ENCODE peak calls at places on chromosomes 11 and 22, in eight cellular contexts. J, K, O, I, V, F, Y and L are unnamed samples.

GRCh38 chr22:39135092-39135896 is 17.2 kb downstream of the CBX7 start:
- DNase-seq in O (peak), I (peak), K (peak), J (no peak), V (no peak), Y (peak), F (peak), L (peak)

GRCh38 chr11:63667993-63668392 is 3.2 kb downstream of the ATL3 start:
- DNase-seq in I (no peak), K (peak), F (peak), O (peak), V (peak), Y (peak), J (no peak), L (peak)

GRCh38 chr11:89381094-89381493 is 110.1 kb downstream of the NOX4 start:
- DNase-seq in O (peak), J (no peak), K (peak), Y (peak), V (peak), I (no peak), F (peak), L (peak)

GRCh38 chr11:72813740-72814138 is 472 bp upstream of the ATG16L2 start:
- DNase-seq in I (peak), Y (peak), K (peak), F (peak), O (peak), V (peak), J (peak), L (peak)

GRCh38 chr22:36156119-36156514 is 4.4 kb downstream of the APOL3 start:
- DNase-seq in F (no peak), Y (no peak), O (no peak), V (no peak), K (no peak), I (no peak), J (no peak), L (no peak)

GRCh38 chr11:64607381-64608259 is 16.6 kb downstream of the SLC22A12 start:
- DNase-seq in J (no peak), V (no peak), K (no peak), O (no peak), Y (no peak), F (peak), I (no peak), L (peak)

GRCh38 chr11:46239801-46240061 is 37.7 kb upstream of the CREB3L1 start:
- DNase-seq in F (no peak), K (no peak), V (peak), J (no peak), I (no peak), O (peak), Y (no peak), L (peak)

GRCh38 chr11:47507868-47508594 is 44.9 kb downstream of the CELF1 start:
- DNase-seq in V (no peak), J (no peak), F (no peak), O (no peak), I (no peak), K (no peak), Y (no peak), L (no peak)

GRCh38 chr11:33687733-33688479 is 12.7 kb downstream of the C11orf91 start:
- DNase-seq in K (peak), I (peak), O (peak), F (peak), J (no peak), Y (peak), V (peak), L (peak)

GRCh38 chr11:120929664-120930154 is 94.2 kb upstream of the TBCEL start:
- DNase-seq in Y (peak), V (peak), F (peak), K (peak), O (peak), I (peak), J (peak), L (peak)

GRCh38 chr11:27571151-27571840 is 64.7 kb upstream of the LIN7C start:
- DNase-seq in Y (no peak), I (no peak), V (no peak), O (no peak), J (no peak), F (peak), K (no peak), L (peak)

GRCh38 chr11:107824668-107825369 is 33.8 kb downstream of the SLC35F2 start:
- DNase-seq in F (no peak), V (no peak), J (no peak), O (no peak), Y (no peak), K (no peak), I (no peak), L (no peak)

GRCh38 chr22:50243704-50244419 is 961 bp downstream of the TUBGCP6 start:
- DNase-seq in O (peak), F (no peak), J (no peak), I (peak), V (peak), Y (no peak), K (no peak), L (no peak)

GRCh38 chr11:78828582-78829520 is 254.2 kb upstream of the NARS2 start:
- DNase-seq in J (no peak), F (no peak), V (no peak), Y (no peak), I (no peak), K (no peak), O (no peak), L (no peak)

GRCh38 chr11:35850191-35850590 is 93.7 kb upstream of the LDLRAD3 start:
- DNase-seq in Y (no peak), I (no peak), O (no peak), V (no peak), F (no peak), K (no peak), J (no peak), L (no peak)

GRCh38 chr11:64642876-64643257 is 51.8 kb downstream of the SLC22A12 start:
- DNase-seq in J (no peak), O (no peak), I (no peak), V (no peak), Y (no peak), K (no peak), F (no peak), L (no peak)

GRCh38 chr11:2077061-2077802 is 62.0 kb downstream of the IGF2 start:
- DNase-seq in V (peak), Y (peak), I (peak), K (peak), O (peak), F (peak), J (peak), L (peak)

GRCh38 chr11:35257287-35257686 is 118.3 kb downstream of the CD44 start:
- DNase-seq in I (peak), K (no peak), V (no peak), F (no peak), J (no peak), O (no peak), Y (no peak), L (no peak)

GRCh38 chr11:1866226-1866625 is 13.3 kb downstream of the LSP1 start:
- DNase-seq in V (no peak), O (no peak), Y (no peak), K (no peak), J (no peak), F (no peak), I (no peak), L (no peak)

GRCh38 chr11:6481924-6482275 is 599 bp downstream of the TIMM10B start:
- DNase-seq in I (no peak), O (peak), J (no peak), K (no peak), F (peak), V (no peak), Y (no peak), L (peak)

GRCh38 chr11:19727246-19727645 is 14.6 kb downstream of the NAV2 start:
- DNase-seq in O (peak), V (peak), J (no peak), K (peak), Y (no peak), F (peak), I (no peak), L (peak)

GRCh38 chr11:121352301-121352891 is 59.8 kb downstream of the SC5D start:
- DNase-seq in F (no peak), V (no peak), J (no peak), Y (no peak), O (no peak), I (no peak), K (no peak), L (no peak)

GRCh38 chr11:12318791-12319733 is 58.3 kb upstream of the PARVA start:
- DNase-seq in V (peak), Y (no peak), I (no peak), K (no peak), J (no peak), O (no peak), F (no peak), L (peak)

GRCh38 chr11:1015826-1016565 is 20.5 kb downstream of the MUC6 start:
- DNase-seq in O (no peak), F (no peak), K (no peak), J (no peak), I (no peak), Y (no peak), V (no peak), L (no peak)

GRCh38 chr11:45407226-45407625 is 121.1 kb upstream of the SYT13 start:
- DNase-seq in Y (no peak), I (no peak), J (peak), V (no peak), F (no peak), K (no peak), O (no peak), L (no peak)

GRCh38 chr22:19536564-19536963 is 12.4 kb upstream of the CLDN5 start:
- DNase-seq in Y (no peak), I (no peak), F (no peak), J (no peak), O (no peak), K (no peak), V (no peak), L (no peak)

GRCh38 chr22:39949964-39950737 is 10.0 kb upstream of the TMA7B start:
- DNase-seq in K (no peak), J (no peak), I (no peak), O (no peak), Y (no peak), F (no peak), V (no peak), L (no peak)

GRCh38 chr11:31794546-31794945 is 16.6 kb downstream of the PAX6 start:
- DNase-seq in O (no peak), V (no peak), I (no peak), F (no peak), J (no peak), K (no peak), Y (no peak), L (no peak)

GRCh38 chr11:133889188-133889587 is 43.9 kb upstream of the SPATA19 start:
- DNase-seq in Y (no peak), V (no peak), J (no peak), K (no peak), F (no peak), O (no peak), I (no peak), L (no peak)

GRCh38 chr11:134789104-134789503 is 377.1 kb upstream of the B3GAT1 start:
- DNase-seq in K (no peak), O (no peak), V (no peak), J (no peak), F (no peak), Y (no peak), I (no peak), L (no peak)

GRCh38 chr11:3049430-3050243 is 7.6 kb downstream of the CARS1 start:
- DNase-seq in Y (peak), V (peak), I (peak), K (peak), O (peak), J (peak), F (peak), L (peak)